ENCODE peak calls at places on chromosomes 13 and 19, in five cellular contexts. Z is A549, B is IMR-90, V is K562, F is HepG2. K is an unnamed sample.

GRCh38 chr13:114119196-114119595 is 13.2 kb downstream of the RASA3 start:
- DNase-seq in V (no peak), B (peak), F (peak), Z (peak), K (no peak)

GRCh38 chr13:40974460-40975407 is 44.4 kb downstream of the ELF1 start:
- DNase-seq in V (peak), B (peak), Z (peak), F (peak), K (no peak)

GRCh38 chr19:15452111-15453047 is 2.6 kb upstream of the WIZ start:
- DNase-seq in Z (peak), F (peak), V (peak), B (peak), K (peak)

GRCh38 chr19:45456500-45456815 is 11.3 kb upstream of the FOSB start:
- DNase-seq in B (no peak), V (no peak), Z (no peak), F (no peak), K (no peak)

GRCh38 chr13:30865131-30866009 is 40.7 kb upstream of the MEDAG start:
- DNase-seq in B (peak), V (peak), F (peak), Z (peak), K (peak)

GRCh38 chr13:60229708-60230272 is 66.1 kb upstream of the DIAPH3 start:
- DNase-seq in Z (no peak), V (peak), F (no peak), B (no peak), K (no peak)

GRCh38 chr19:6276447-6276846 is 3.3 kb downstream of the MLLT1 start:
- DNase-seq in B (peak), Z (no peak), V (peak), F (no peak), K (no peak)

GRCh38 chr19:36151144-36152051 is 849 bp downstream of the COX7A1 start:
- DNase-seq in F (no peak), V (no peak), Z (no peak), B (no peak), K (no peak)

GRCh38 chr19:13804830-13805683 is 9.8 kb downstream of the ZSWIM4 start:
- DNase-seq in F (peak), V (peak), B (no peak), Z (no peak), K (peak)

GRCh38 chr19:29745253-29745652 is 30.2 kb upstream of the C19orf12 start:
- DNase-seq in B (no peak), Z (no peak), F (peak), V (peak), K (peak)

GRCh38 chr13:62294210-62294609 is 878.6 kb upstream of the PCDH20 start:
- DNase-seq in B (peak), Z (no peak), V (no peak), F (no peak), K (no peak)

GRCh38 chr19:31648347-31648746 is 299.1 kb upstream of the TSHZ3 start:
- DNase-seq in B (peak), Z (no peak), F (no peak), V (peak), K (no peak)

GRCh38 chr13:27379694-27380596 is 44.5 kb upstream of the GTF3A start:
- DNase-seq in Z (peak), B (peak), V (peak), F (peak), K (peak)

GRCh38 chr19:35079826-35080225 is 35.8 kb upstream of the FXYD3 start:
- DNase-seq in Z (no peak), B (no peak), V (no peak), F (no peak), K (no peak)

GRCh38 chr19:54473983-54474382 is 887 bp upstream of the CDC42EP5 start:
- DNase-seq in F (no peak), Z (no peak), B (no peak), V (no peak), K (no peak)

GRCh38 chr13:96229356-96229755 is 139.4 kb downstream of the HS6ST3 start:
- DNase-seq in V (peak), B (no peak), Z (no peak), F (peak), K (no peak)

GRCh38 chr13:109938255-109938936 is 152.0 kb upstream of the IRS2 start:
- DNase-seq in B (peak), Z (no peak), F (no peak), V (no peak), K (no peak)

GRCh38 chr19:10430505-10431253 is 10.3 kb downstream of the PDE4A start:
- DNase-seq in V (peak), Z (no peak), B (peak), F (no peak), K (peak)

GRCh38 chr13:101556676-101557121 is 104.2 kb downstream of the ITGBL1 start:
- DNase-seq in V (no peak), Z (no peak), B (peak), F (no peak), K (no peak)

GRCh38 chr19:32387701-32388392 is 17.7 kb upstream of the DPY19L3 start:
- DNase-seq in B (peak), F (no peak), Z (no peak), V (no peak), K (no peak)

GRCh38 chr13:42760949-42761348 is 20.4 kb upstream of the FAM216B start:
- DNase-seq in F (no peak), B (peak), Z (no peak), V (no peak), K (no peak)

GRCh38 chr19:15284896-15285295 is 47.4 kb downstream of the BRD4 start:
- DNase-seq in B (no peak), Z (no peak), V (no peak), F (no peak), K (no peak)

GRCh38 chr13:51267581-51267980 is 45.4 kb downstream of the FAM124A start:
- DNase-seq in F (no peak), Z (no peak), B (no peak), V (no peak), K (no peak)

GRCh38 chr19:33350538-33351309 is 22.8 kb upstream of the CEBPG start:
- DNase-seq in B (peak), Z (no peak), F (no peak), V (no peak), K (no peak)

GRCh38 chr19:6861683-6862286 is 25.6 kb upstream of the ADGRE1 start:
- DNase-seq in Z (no peak), B (no peak), F (peak), V (no peak), K (no peak)

GRCh38 chr13:39961036-39961435 is 305.6 kb downstream of the COG6 start:
- DNase-seq in Z (no peak), F (peak), V (no peak), B (no peak), K (no peak)
- TF ChIP-seq MAFK in Z (no peak), F (no peak), V (no peak), B (no peak), K (no peak)

GRCh38 chr19:47069795-47070194 is 21.4 kb upstream of the TMEM160 start:
- DNase-seq in V (no peak), B (no peak), F (no peak), Z (no peak), K (no peak)
- TF ChIP-seq MAFK in V (no peak), B (no peak), F (no peak), Z (no peak), K (no peak)

DNA sequence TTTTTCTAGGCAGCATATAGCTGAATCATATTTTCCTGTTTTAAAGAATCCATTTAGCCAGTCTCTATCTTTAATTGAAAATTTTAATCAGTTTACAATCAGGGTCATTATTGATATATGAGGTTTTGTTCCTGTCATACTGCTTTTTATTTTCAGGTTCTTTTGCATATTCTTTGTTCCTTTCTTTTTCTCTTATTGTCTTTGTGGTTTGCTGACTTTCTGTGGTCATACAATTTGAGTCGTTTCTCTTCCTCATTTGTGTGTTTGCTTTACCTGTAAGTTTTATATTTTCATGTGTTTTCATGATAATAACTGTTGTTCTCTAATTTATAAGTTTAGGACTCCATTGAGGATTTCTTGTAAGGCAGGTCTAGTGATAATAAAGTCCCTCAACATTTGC is 812.6 kb downstream of the DACH1 start:
- DNase-seq in B (no peak), V (no peak), F (no peak), Z (no peak), K (no peak)
- TF ChIP-seq MAFK in B (no peak), V (no peak), F (no peak), Z (no peak), K (no peak)

GRCh38 chr13:76668716-76669115 is 217.5 kb downstream of the KCTD12 start:
- DNase-seq in Z (no peak), V (no peak), B (no peak), F (no peak), K (no peak)

GRCh38 chr13:76668141-76668540 is 218.1 kb downstream of the KCTD12 start:
- DNase-seq in V (no peak), F (no peak), B (no peak), Z (no peak), K (no peak)

GRCh38 chr13:76667551-76667950 is 218.7 kb downstream of the KCTD12 start:
- DNase-seq in V (no peak), F (no peak), B (peak), Z (no peak), K (no peak)

DNA sequence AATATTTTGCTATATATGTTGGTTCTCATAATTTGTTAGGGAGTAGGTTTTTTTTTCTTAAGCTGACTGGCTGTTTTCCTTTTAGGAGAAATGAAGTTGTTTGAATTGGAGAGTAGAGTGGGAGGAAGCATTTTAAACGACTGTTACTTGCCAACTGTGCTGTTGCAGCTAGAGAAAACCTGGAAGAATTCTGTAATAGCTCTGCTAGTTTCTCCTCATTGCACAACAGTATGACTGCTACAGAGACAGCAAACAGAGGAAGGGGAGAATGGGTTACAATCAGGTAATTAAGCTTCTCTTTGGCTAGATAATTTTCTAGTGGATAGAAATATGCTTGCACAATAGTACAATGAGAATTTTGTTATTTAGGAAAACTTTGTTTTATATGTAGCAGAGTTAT is 222.3 kb downstream of the KCTD12 start:
- DNase-seq in F (no peak), B (peak), V (no peak), Z (no peak), K (no peak)
- TF ChIP-seq MAFK in F (no peak), B (no peak), V (no peak), Z (no peak), K (no peak)

DNA sequence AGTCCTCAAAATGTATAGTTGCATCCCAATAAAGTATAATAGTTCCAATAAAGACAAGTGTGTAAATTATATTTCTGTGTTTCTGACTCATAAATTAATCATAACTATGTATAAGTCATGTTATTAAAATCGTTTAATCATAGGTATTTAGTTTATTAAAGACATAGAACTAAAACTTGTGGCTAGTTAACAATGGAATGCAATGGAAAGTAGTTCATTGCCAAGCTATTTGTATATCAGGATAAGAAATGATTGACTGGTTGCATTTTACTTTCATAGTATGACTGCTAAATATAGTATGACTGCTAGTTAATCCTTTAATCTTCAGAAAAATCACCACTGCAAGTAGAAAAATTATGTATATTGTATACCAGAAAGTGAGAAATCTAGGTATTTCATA is 16.9 kb downstream of the COG3 start:
- DNase-seq in B (no peak), V (no peak), F (no peak), Z (no peak), K (no peak)
- TF ChIP-seq MAFK in B (no peak), V (no peak), F (no peak), Z (no peak), K (no peak)

DNA sequence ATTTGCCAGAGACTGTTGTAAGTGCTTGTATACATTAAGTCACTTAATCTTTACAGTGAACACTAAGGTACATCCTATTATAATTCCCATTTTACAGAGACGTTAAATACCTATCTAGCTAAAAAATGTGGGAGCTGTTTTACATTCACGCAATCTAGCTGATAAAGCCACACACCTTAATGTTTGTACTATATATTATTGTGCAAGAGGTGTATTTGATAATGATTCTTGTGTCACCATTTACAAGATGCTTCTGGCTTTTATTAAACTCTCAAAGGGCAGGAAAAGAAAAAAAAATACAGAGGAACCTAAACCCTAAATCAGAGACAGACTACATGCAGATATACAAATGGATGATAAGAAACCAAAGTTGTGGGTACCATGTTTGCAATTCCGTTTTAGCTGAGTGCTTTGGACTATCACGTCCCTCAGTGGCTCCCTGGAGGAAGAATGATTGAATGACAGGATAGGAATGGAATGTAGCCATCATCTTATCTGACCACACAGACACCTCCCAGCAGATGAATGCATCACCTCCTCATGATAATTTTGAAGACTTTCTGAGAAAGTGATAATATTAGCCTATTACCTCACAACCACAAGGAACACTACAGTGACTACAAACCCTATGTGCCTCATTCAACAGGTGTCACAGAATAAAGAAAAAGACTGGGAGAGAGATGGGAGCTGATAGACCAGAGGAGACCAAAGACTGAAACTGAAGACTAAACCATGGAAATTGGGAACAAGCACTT is 230.5 kb upstream of the SERP2 start:
- DNase-seq in F (no peak), B (peak), Z (peak), V (peak), K (no peak)
- TF ChIP-seq MAFK in F (no peak), B (no peak), Z (no peak), V (no peak), K (no peak)

GRCh38 chr13:19720039-19720438 is 62.7 kb downstream of the PSPC1 start:
- DNase-seq in F (no peak), V (no peak), Z (no peak), B (no peak), K (no peak)

GRCh38 chr13:19726611-19727010 is 56.1 kb downstream of the PSPC1 start:
- DNase-seq in V (no peak), B (no peak), Z (no peak), F (no peak), K (no peak)

GRCh38 chr13:19725320-19725719 is 57.4 kb downstream of the PSPC1 start:
- DNase-seq in Z (no peak), B (no peak), V (no peak), F (no peak), K (no peak)
- TF ChIP-seq MAFK in Z (no peak), B (no peak), V (no peak), F (no peak), K (no peak)

GRCh38 chr13:89375839-89376238 is 1704.7 kb downstream of the SLITRK5 start:
- DNase-seq in F (no peak), B (peak), Z (no peak), V (no peak), K (no peak)

GRCh38 chr13:89383891-89384290 is 1712.7 kb downstream of the SLITRK5 start:
- DNase-seq in V (no peak), F (no peak), B (no peak), Z (no peak), K (no peak)

GRCh38 chr13:89382986-89383385 is 1711.8 kb downstream of the SLITRK5 start:
- DNase-seq in V (no peak), B (no peak), F (no peak), Z (no peak), K (no peak)

GRCh38 chr13:89380101-89380500 is 1708.9 kb downstream of the SLITRK5 start:
- DNase-seq in V (no peak), B (no peak), F (peak), Z (no peak), K (no peak)
- TF ChIP-seq MAFK in V (no peak), B (no peak), F (no peak), Z (no peak), K (no peak)

GRCh38 chr19:48321622-48322591 is 3.4 kb upstream of the EMP3 start:
- DNase-seq in B (peak), F (peak), Z (peak), V (peak), K (peak)
- TF ChIP-seq MAFK in B (no peak), F (no peak), Z (no peak), V (peak), K (no peak)